ENCODE peak calls at places on chromosomes 11 and 22, in four cellular contexts. One of them, this sample, is unnamed.

GRCh38 chr11:12556155-12556554 is 118.1 kb upstream of the TEAD1 start:
- DNase-seq in HepG2: no peak
- DNase-seq in GM12878: no peak
- DNase-seq in K562: no peak
- DNase-seq in this sample: peak

GRCh38 chr22:38844661-38845367 is 986 bp upstream of the NPTXR start:
- DNase-seq in HepG2: no peak
- DNase-seq in GM12878: no peak
- DNase-seq in K562: no peak
- DNase-seq in this sample: no peak

GRCh38 chr11:18669211-18669593 is 29.4 kb upstream of the TMEM86A start:
- DNase-seq in HepG2: no peak
- DNase-seq in GM12878: no peak
- DNase-seq in K562: peak
- DNase-seq in this sample: no peak

GRCh38 chr11:11577932-11578331 is 43.9 kb downstream of the GALNT18 start:
- DNase-seq in HepG2: no peak
- DNase-seq in GM12878: no peak
- DNase-seq in K562: no peak
- DNase-seq in this sample: no peak

GRCh38 chr22:26601726-26602125 is 11.8 kb upstream of the TPST2 start:
- DNase-seq in HepG2: no peak
- DNase-seq in GM12878: no peak
- DNase-seq in K562: no peak
- DNase-seq in this sample: no peak

GRCh38 chr22:30649430-30650007 is 13.9 kb downstream of the SLC35E4 start:
- DNase-seq in HepG2: no peak
- DNase-seq in GM12878: no peak
- DNase-seq in K562: peak
- DNase-seq in this sample: peak

GRCh38 chr11:45024846-45025623 is 74.4 kb upstream of the TP53I11 start:
- DNase-seq in HepG2: no peak
- DNase-seq in GM12878: no peak
- DNase-seq in K562: no peak
- DNase-seq in this sample: no peak

GRCh38 chr11:63838682-63839507 is at the start of gene MARK2:
- DNase-seq in HepG2: peak
- DNase-seq in GM12878: peak
- DNase-seq in K562: peak
- DNase-seq in this sample: peak

GRCh38 chr11:118672865-118673264 is 6.6 kb downstream of the TREH start:
- DNase-seq in HepG2: no peak
- DNase-seq in GM12878: no peak
- DNase-seq in K562: peak
- DNase-seq in this sample: no peak

GRCh38 chr22:36293606-36294292 is 40.8 kb downstream of the APOL1 start:
- DNase-seq in HepG2: no peak
- DNase-seq in GM12878: no peak
- DNase-seq in K562: no peak
- DNase-seq in this sample: no peak

GRCh38 chr22:17232406-17232805 is 13.2 kb upstream of the ADA2 start:
- DNase-seq in HepG2: no peak
- DNase-seq in GM12878: no peak
- DNase-seq in K562: no peak
- DNase-seq in this sample: no peak
- H2AFZ ChIP-seq in HepG2: no peak
- H2AFZ ChIP-seq in GM12878: no peak
- H2AFZ ChIP-seq in K562: no peak
- H2AFZ ChIP-seq in this sample: no peak

DNA sequence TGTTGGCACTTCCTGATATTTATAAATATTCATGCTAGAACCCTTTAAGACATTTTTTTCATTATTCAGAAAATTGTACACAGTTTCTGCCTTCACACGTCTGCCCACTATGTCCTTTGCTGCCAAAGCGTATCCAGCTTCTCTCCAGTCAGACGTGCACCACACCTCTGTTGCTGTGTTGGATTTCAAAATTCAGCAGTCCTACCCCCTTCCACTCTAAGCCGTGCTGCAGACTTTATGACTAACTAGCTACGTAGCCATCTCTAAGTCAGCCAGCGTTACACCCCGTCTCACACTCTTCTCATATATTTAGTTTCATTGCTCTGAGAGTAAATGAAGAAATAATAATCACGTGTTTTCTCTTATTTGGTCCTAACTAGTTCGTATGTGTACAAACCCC is 28.2 kb upstream of the OPCML start:
- DNase-seq in HepG2: no peak
- DNase-seq in GM12878: no peak
- DNase-seq in K562: no peak
- DNase-seq in this sample: no peak
- TF ChIP-seq BHLHE40 in HepG2: no peak
- TF ChIP-seq BHLHE40 in GM12878: no peak
- TF ChIP-seq BHLHE40 in K562: no peak
- TF ChIP-seq BHLHE40 in this sample: no peak

DNA sequence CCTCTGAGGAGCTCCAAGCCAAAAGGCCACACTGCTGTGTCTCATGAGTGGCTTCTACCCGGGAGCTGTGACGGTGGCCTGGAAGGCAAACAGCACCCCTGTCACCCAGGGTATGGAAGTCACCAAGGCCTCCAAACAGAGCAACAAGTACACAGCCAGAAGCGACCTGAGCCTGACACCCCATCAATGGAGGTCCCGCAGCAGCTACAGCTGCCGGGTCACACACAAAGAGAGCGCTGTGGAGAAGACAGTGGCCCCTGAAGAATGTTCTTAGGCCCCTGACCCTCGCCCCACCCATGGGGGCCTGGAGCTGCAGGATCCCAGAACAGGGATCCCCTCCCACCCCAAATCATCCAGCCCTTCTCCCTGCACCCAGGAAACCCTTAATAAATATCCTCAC is 4.9 kb downstream of the RFPL2 start:
- DNase-seq in HepG2: no peak
- DNase-seq in GM12878: no peak
- DNase-seq in K562: no peak
- DNase-seq in this sample: no peak
- TF ChIP-seq SMC3 in HepG2: no peak
- TF ChIP-seq SMC3 in GM12878: no peak
- TF ChIP-seq SMC3 in K562: no peak
- TF ChIP-seq SMC3 in this sample: no peak

DNA sequence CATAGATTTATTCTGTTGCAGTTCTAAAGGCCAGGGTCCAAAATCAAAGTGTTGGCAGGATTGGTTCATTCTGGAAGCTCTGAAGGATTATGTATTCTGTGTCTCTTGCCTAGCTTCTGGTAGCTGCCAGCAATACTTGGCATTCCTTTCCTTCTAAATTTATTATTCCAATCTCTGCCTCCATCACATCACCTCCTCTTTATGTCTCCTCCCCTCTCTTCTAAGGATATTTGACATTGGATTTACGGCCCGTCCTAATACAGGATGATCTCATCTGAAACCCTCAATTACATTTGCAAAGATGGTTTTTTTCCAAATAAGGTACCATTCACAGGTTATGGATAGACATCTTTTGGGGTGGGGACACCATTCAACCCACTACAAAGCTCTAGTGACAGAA is 186.5 kb downstream of the SBF2 start:
- DNase-seq in HepG2: no peak
- DNase-seq in GM12878: no peak
- DNase-seq in K562: no peak
- DNase-seq in this sample: no peak
- H2AFZ ChIP-seq in HepG2: no peak
- H2AFZ ChIP-seq in GM12878: no peak
- H2AFZ ChIP-seq in K562: no peak
- H2AFZ ChIP-seq in this sample: no peak

DNA sequence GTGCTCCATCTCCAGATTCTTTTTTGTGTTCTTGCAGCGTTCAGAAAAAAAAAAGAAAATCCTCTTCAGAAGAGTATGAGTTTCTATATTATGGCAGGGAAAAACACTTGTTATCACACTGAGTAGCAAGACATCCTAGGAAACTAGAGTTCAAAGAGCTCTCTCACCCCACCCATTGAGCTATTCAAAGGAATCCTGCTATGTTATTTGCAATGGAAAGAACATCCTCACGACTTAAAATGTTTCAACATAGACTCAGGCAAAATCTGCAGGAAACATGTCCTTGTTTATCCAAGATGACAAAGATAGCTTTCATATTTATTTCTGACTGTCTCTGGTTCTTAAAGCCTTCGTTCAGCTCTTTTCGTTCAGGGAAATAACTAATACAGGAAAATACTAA is 331.6 kb upstream of the ANO5 start:
- DNase-seq in HepG2: no peak
- DNase-seq in GM12878: no peak
- DNase-seq in K562: no peak
- DNase-seq in this sample: no peak
- TF ChIP-seq BHLHE40 in HepG2: no peak
- TF ChIP-seq BHLHE40 in GM12878: no peak
- TF ChIP-seq BHLHE40 in K562: no peak
- TF ChIP-seq BHLHE40 in this sample: no peak

GRCh38 chr11:762421-763072 is 14.7 kb downstream of the GATD1 start:
- DNase-seq in HepG2: no peak
- DNase-seq in GM12878: no peak
- DNase-seq in K562: no peak
- DNase-seq in this sample: peak
- TF ChIP-seq SMC3 in HepG2: no peak
- TF ChIP-seq SMC3 in GM12878: no peak
- TF ChIP-seq SMC3 in K562: no peak
- TF ChIP-seq SMC3 in this sample: no peak

GRCh38 chr11:121054266-121054665 is 30.4 kb downstream of the TBCEL start:
- DNase-seq in HepG2: no peak
- DNase-seq in GM12878: no peak
- DNase-seq in K562: no peak
- DNase-seq in this sample: no peak
- H2AFZ ChIP-seq in HepG2: no peak
- H2AFZ ChIP-seq in GM12878: no peak
- H2AFZ ChIP-seq in K562: no peak
- H2AFZ ChIP-seq in this sample: no peak

GRCh38 chr22:18999416-18999815 is 63.3 kb upstream of the PRODH start:
- DNase-seq in HepG2: no peak
- DNase-seq in GM12878: no peak
- DNase-seq in K562: no peak
- DNase-seq in this sample: no peak
- TF ChIP-seq BHLHE40 in HepG2: no peak
- TF ChIP-seq BHLHE40 in GM12878: no peak
- TF ChIP-seq BHLHE40 in K562: no peak
- TF ChIP-seq BHLHE40 in this sample: no peak

This sample was measured in IMR-90.